ENCODE peak calls at places on chromosomes 11 and 22, in four cellular contexts. Z is activated CD4-positive, alpha-beta T cell treated with anti-CD3 and anti-CD28 coated beads for 1 hour; J is keratinocyte; S is GM23338. H is an unnamed sample.

GRCh38 chr22:36419912-36420882 is 32.4 kb upstream of the MYH9 start:
- DNase-seq in Z (no peak), J (no peak), S (no peak), H (peak)

GRCh38 chr11:111081021-111081511 is 164.5 kb upstream of the POU2AF2 start:
- DNase-seq in Z (no peak), J (no peak), S (no peak), H (peak)

GRCh38 chr11:116439480-116439759 is 333.4 kb downstream of the BUD13 start:
- DNase-seq in Z (no peak), J (no peak), S (no peak), H (no peak)

GRCh38 chr11:43550714-43551113 is 129.8 kb upstream of the HSD17B12 start:
- DNase-seq in Z (no peak), J (no peak), S (no peak), H (no peak)

GRCh38 chr11:108788565-108789199 is 123.8 kb downstream of the DDX10 start:
- DNase-seq in Z (no peak), J (no peak), S (peak), H (peak)

GRCh38 chr11:19725379-19726079 is 12.9 kb downstream of the NAV2 start:
- DNase-seq in Z (no peak), J (no peak), S (peak), H (peak)

GRCh38 chr22:45469573-45470383 is 32.9 kb upstream of the FBLN1 start:
- DNase-seq in Z (no peak), J (peak), S (no peak), H (no peak)

GRCh38 chr11:62708423-62709261 is 1.2 kb downstream of the GNG3 start:
- DNase-seq in Z (peak), J (no peak), S (peak), H (no peak)

GRCh38 chr22:39179841-39180335 is 27.4 kb upstream of the CBX7 start:
- DNase-seq in Z (no peak), J (no peak), S (peak), H (peak)

GRCh38 chr22:16131918-16132317 is 442.1 kb downstream of the POTEH start:
- DNase-seq in Z (no peak), J (no peak), S (no peak), H (no peak)

GRCh38 chr11:48237727-48238126 is 7.2 kb upstream of the OR4X2 start:
- DNase-seq in Z (no peak), J (no peak), S (no peak), H (no peak)

GRCh38 chr11:69467196-69467595 is 14.3 kb upstream of the LINC01488 start:
- DNase-seq in Z (no peak), J (no peak), S (no peak), H (no peak)

GRCh38 chr11:12394601-12395000 is 17.2 kb downstream of the PARVA start:
- DNase-seq in Z (no peak), J (no peak), S (no peak), H (no peak)

GRCh38 chr22:39300198-39300830 is 19.1 kb downstream of the RPL3 start:
- DNase-seq in Z (no peak), J (no peak), S (peak), H (peak)

GRCh38 chr22:50282361-50283144 is 12.4 kb upstream of the MAPK11 start:
- DNase-seq in Z (no peak), J (peak), S (no peak), H (peak)

GRCh38 chr11:120324932-120325810 is at the start of gene TLCD5:
- DNase-seq in Z (no peak), J (no peak), S (peak), H (peak)

GRCh38 chr11:70834277-70834940 is 418.0 kb downstream of the SHANK2 start:
- DNase-seq in Z (no peak), J (no peak), S (peak), H (no peak)

GRCh38 chr11:61718046-61718531 is 34.3 kb upstream of the MYRF start:
- DNase-seq in Z (no peak), J (no peak), S (no peak), H (peak)